ENCODE peak calls at places on chromosomes 16 and 17, in nine cellular contexts. X is body of pancreas; Q is epithelial cell of esophagus; J is DMS 273 treated with DMSO at 0.1 percent for 48 hours; A is left cardiac atrium; I is stimulated activated CD4-positive, alpha-beta T cell treated with anti-CD3 and anti-CD28 coated beads, TNF-alpha, amount 100 ng/mL, for 1 hour; M is MV-4-11; S is H54; R is stimulated activated naive B cell treated with anti-CD40 and anti-IgM and Interleukin-4, amounts not matched to agents 10 μg/mL and 1 μg/mL and 100 μg/mL, for 72 hours. B is an unnamed sample.

GRCh38 chr16:87216824-87217205 is 100.4 kb downstream of the C16orf95 start:
- DNase-seq in X (no peak), Q (no peak), J (no peak), A (no peak), I (no peak), M (no peak), S (no peak), R (no peak), B (no peak)

GRCh38 chr16:75443301-75443700 is 10.0 kb upstream of the CFDP1 start:
- DNase-seq in X (no peak), Q (no peak), J (no peak), A (no peak), I (no peak), M (no peak), S (no peak), R (no peak), B (no peak)

GRCh38 chr17:2214047-2214717 is 89.4 kb downstream of the SMG6 start:
- DNase-seq in X (peak; percentile 18), Q (peak; percentile 96), J (no peak), A (peak; percentile 78), I (no peak), M (peak; percentile 64), S (peak; percentile 51), R (no peak), B (no peak)

GRCh38 chr17:59754547-59754946 is 47.1 kb downstream of the VMP1 start:
- DNase-seq in X (no peak), Q (peak; percentile 92), J (no peak), A (no peak), I (no peak), M (peak; percentile 19), S (no peak), R (no peak), B (no peak)

GRCh38 chr17:38338053-38338452 is 5.7 kb downstream of the GPR179 start:
- DNase-seq in X (no peak), Q (no peak), J (peak; percentile 26), A (no peak), I (no peak), M (no peak), S (no peak), R (no peak), B (no peak)

GRCh38 chr17:9166678-9167077 is 145.4 kb downstream of the NTN1 start:
- DNase-seq in X (no peak), Q (no peak), J (no peak), A (no peak), I (no peak), M (no peak), S (no peak), R (no peak), B (no peak)

GRCh38 chr16:58628845-58629680 is 563 bp downstream of the CNOT1 start:
- DNase-seq in X (peak; percentile 68), Q (peak; percentile 54), J (no peak), A (peak; percentile 60), I (no peak), M (peak; percentile 52), S (no peak), R (peak; percentile 51), B (no peak)

GRCh38 chr17:77451894-77452852 is 311.4 kb downstream of the SEC14L1 start:
- DNase-seq in X (peak; percentile 58), Q (peak; percentile 83), J (peak; percentile 44), A (peak; percentile 75), I (no peak), M (no peak), S (no peak), R (no peak), B (no peak)